ENCODE peak calls at places on chromosome 3, in nine cellular contexts. J, W, R, G, E, H, L, U and O are unnamed samples.

GRCh38 chr3:48919215-48920138 is 835 bp downstream of the ARIH2 start:
- DNase-seq in J (no peak), W (peak; percentile 49), R (peak; percentile 74), G (peak; percentile 42), E (peak; percentile 30), H (peak; percentile 74), L (no peak), U (peak; percentile 50), O (no peak)

GRCh38 chr3:51999861-52000260 is 4.2 kb upstream of the RPL29 start:
- DNase-seq in J (no peak), W (no peak), R (no peak), G (no peak), E (no peak), H (no peak), L (no peak), U (no peak), O (no peak)

GRCh38 chr3:163541629-163542028 is 1536.7 kb downstream of the SI start:
- DNase-seq in J (no peak), W (no peak), R (no peak), G (no peak), E (no peak), H (no peak), L (no peak), U (no peak), O (no peak)

GRCh38 chr3:139677341-139678155 is at the start of gene NMNAT3:
- DNase-seq in J (no peak), W (peak; percentile 81), R (peak; percentile 72), G (peak; percentile 25), E (peak; percentile 59), H (peak; percentile 77), L (peak; percentile 35), U (peak; percentile 7), O (no peak)

GRCh38 chr3:177378168-177378567 is 180.9 kb upstream of the TBL1XR1 start:
- DNase-seq in J (no peak), W (no peak), R (no peak), G (no peak), E (no peak), H (no peak), L (no peak), U (no peak), O (no peak)

GRCh38 chr3:129505341-129505740 is 23.1 kb upstream of the RHO start:
- DNase-seq in J (no peak), W (no peak), R (no peak), G (no peak), E (no peak), H (no peak), L (no peak), U (no peak), O (no peak)

GRCh38 chr3:37862219-37862711 is 585 bp downstream of the CTDSPL start:
- DNase-seq in J (no peak), W (peak; percentile 67), R (peak; percentile 75), G (no peak), E (peak; percentile 41), H (no peak), L (no peak), U (peak; percentile 48), O (no peak)

GRCh38 chr3:57646723-57647122 is 46.2 kb downstream of the DENND6A start:
- DNase-seq in J (no peak), W (peak; percentile 80), R (peak; percentile 75), G (peak; percentile 22), E (peak; percentile 56), H (no peak), L (peak; percentile 14), U (peak; percentile 27), O (peak; percentile 30)

GRCh38 chr3:123559040-123559861 is 25.6 kb downstream of the HACD2 start:
- DNase-seq in J (no peak), W (peak; percentile 61), R (peak; percentile 84), G (peak; percentile 12), E (peak; percentile 72), H (peak; percentile 39), L (peak; percentile 9), U (peak; percentile 64), O (peak; percentile 12)

GRCh38 chr3:128307029-128307633 is 153.8 kb downstream of the EEFSEC start:
- DNase-seq in J (no peak), W (no peak), R (peak; percentile 10), G (no peak), E (no peak), H (peak; percentile 60), L (no peak), U (no peak), O (no peak)

GRCh38 chr3:82038536-82038935 is 277.1 kb upstream of the GBE1 start:
- DNase-seq in J (no peak), W (no peak), R (peak; percentile 52), G (no peak), E (no peak), H (no peak), L (no peak), U (no peak), O (no peak)

GRCh38 chr3:159765860-159766294 is 222.8 kb upstream of the IL12A start:
- DNase-seq in J (no peak), W (peak; percentile 91), R (no peak), G (no peak), E (no peak), H (no peak), L (no peak), U (no peak), O (no peak)

GRCh38 chr3:157248590-157249425 is 88.9 kb upstream of the CCNL1 start:
- DNase-seq in J (peak; percentile 51), W (peak; percentile 68), R (peak; percentile 93), G (peak; percentile 93), E (peak; percentile 89), H (peak; percentile 10), L (peak; percentile 84), U (peak; percentile 94), O (peak; percentile 75)

GRCh38 chr3:191269289-191270085 is 59.7 kb upstream of the CCDC50 start:
- DNase-seq in J (no peak), W (no peak), R (no peak), G (peak; percentile 67), E (peak; percentile 88), H (no peak), L (no peak), U (peak; percentile 75), O (no peak)

GRCh38 chr3:59247402-59247841 is 197.6 kb upstream of the CFAP20DC start:
- DNase-seq in J (no peak), W (peak; percentile 56), R (peak; percentile 38), G (peak; percentile 30), E (no peak), H (no peak), L (no peak), U (peak; percentile 52), O (no peak)

GRCh38 chr3:851098-851790 is 241.6 kb upstream of the CNTN6 start:
- DNase-seq in J (no peak), W (peak; percentile 46), R (no peak), G (no peak), E (no peak), H (no peak), L (no peak), U (no peak), O (no peak)

GRCh38 chr3:178421069-178421468 is 115.2 kb upstream of the KCNMB2 start:
- DNase-seq in J (no peak), W (no peak), R (no peak), G (no peak), E (no peak), H (no peak), L (no peak), U (no peak), O (no peak)

GRCh38 chr3:87900061-87900460 is 158.7 kb downstream of the CGGBP1 start:
- DNase-seq in J (no peak), W (no peak), R (peak; percentile 16), G (no peak), E (no peak), H (no peak), L (no peak), U (no peak), O (no peak)

GRCh38 chr3:127688416-127689265 is 15.9 kb downstream of the ABTB1 start:
- DNase-seq in J (no peak), W (no peak), R (no peak), G (peak; percentile 49), E (peak; percentile 55), H (no peak), L (no peak), U (peak; percentile 65), O (no peak)

DNA sequence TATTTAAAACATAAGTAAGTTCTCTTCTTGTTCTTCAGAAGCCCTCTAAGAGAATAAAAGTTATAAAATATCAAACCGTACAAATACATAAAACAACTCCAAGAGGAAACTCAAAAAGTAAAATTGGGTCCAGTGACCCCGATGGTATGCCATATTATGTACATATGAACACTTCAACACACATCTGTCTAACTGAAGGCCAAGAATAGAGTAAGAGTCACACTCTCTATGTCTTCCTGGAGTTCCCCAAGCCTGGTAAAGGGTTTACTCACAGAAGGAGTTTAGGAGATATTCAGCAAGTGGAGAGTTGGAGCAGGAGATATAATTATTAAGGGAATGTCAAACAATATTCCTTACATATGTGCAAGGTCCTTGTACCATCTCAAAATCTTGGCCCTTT is 101.3 kb upstream of the EIF1B start:
- DNase-seq in J (no peak), W (no peak), R (no peak), G (no peak), E (no peak), H (no peak), L (no peak), U (no peak), O (no peak)
- H3K4me3 ChIP-seq in J (no peak overlapping the region), W (no peak overlapping the region), R (no peak overlapping the region), G (no peak overlapping the region), E (no peak overlapping the region), H (no peak overlapping the region), L (no peak overlapping the region), U (no peak overlapping the region), O (no peak overlapping the region)

GRCh38 chr3:183518446-183519185 is 36.9 kb downstream of the KLHL6 start:
- DNase-seq in J (no peak), W (peak; percentile 39), R (peak; percentile 29), G (no peak), E (no peak), H (no peak), L (no peak), U (no peak), O (no peak)
- H3K4me3 ChIP-seq in J (no peak overlapping the region), W (no peak overlapping the region), R (no peak overlapping the region), G (no peak overlapping the region), E (no peak overlapping the region), H (no peak overlapping the region), L (no peak overlapping the region), U (no peak overlapping the region), O (no peak overlapping the region)

DNA sequence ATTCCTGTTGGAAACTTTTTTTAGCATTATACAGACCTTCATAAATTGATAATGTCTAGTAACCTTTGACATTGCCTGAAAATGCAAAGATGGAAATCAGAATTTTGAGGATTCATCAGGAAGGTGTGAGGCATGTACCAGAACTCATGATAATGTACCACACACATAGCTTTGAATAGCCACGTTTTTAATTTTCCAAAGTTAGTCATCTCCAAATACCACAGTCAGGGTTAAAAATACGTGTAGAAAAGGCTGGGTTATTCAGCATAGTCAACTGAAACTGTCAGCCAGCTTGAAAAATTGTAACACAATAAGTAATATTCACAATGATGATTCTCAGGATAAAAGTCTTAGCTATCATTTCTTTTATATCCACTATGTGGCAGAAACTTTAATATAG is 102.0 kb upstream of the THRB start:
- DNase-seq in J (no peak), W (peak; percentile 74), R (no peak), G (no peak), E (no peak), H (no peak), L (no peak), U (no peak), O (no peak)
- H3K4me3 ChIP-seq in J (no peak overlapping the region), W (no peak overlapping the region), R (no peak overlapping the region), G (no peak overlapping the region), E (no peak overlapping the region), H (no peak overlapping the region), L (no peak overlapping the region), U (no peak overlapping the region), O (no peak overlapping the region)

DNA sequence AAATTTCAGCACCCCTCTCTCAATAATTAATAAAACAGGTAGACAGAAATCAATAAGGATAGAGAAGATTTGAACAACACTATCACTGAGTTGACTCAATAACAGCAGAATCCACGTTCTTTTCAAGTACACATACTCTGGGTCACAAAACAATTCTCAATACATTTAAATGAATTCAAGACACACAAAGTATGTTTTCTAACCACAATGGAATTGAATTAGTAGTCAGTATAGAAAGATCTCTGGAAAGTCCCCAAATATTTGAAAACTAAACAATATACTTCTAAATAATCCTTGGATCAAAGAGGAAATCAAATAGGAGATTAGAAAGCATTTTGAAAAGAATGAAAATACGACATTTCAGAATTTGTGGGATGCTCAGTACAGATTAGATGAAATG is 40.0 kb downstream of the TKT start:
- DNase-seq in J (no peak), W (no peak), R (peak; percentile 69), G (no peak), E (no peak), H (no peak), L (no peak), U (peak; percentile 42), O (no peak)
- H3K4me3 ChIP-seq in J (no peak overlapping the region), W (no peak overlapping the region), R (no peak overlapping the region), G (no peak overlapping the region), E (no peak overlapping the region), H (no peak overlapping the region), L (no peak overlapping the region), U (no peak overlapping the region), O (no peak overlapping the region)